ENCODE peak calls at places on chromosome 20, in eight cellular contexts. O, Y, C, M, D, W, G and N are unnamed samples.

GRCh38 chr20:31860431-31861345 is 9.6 kb downstream of the DUSP15 start:
- DNase-seq in O (no peak), Y (no peak), C (no peak), M (no peak), D (no peak), W (no peak), G (peak), N (no peak)

GRCh38 chr20:43571310-43571709 is 12.5 kb downstream of the SGK2 start:
- DNase-seq in O (no peak), Y (no peak), C (no peak), M (no peak), D (no peak), W (no peak), G (no peak), N (no peak)

GRCh38 chr20:4820833-4821518 is 99.3 kb downstream of the PRND start:
- DNase-seq in O (no peak), Y (no peak), C (peak), M (no peak), D (peak), W (peak), G (peak), N (no peak)

GRCh38 chr20:49582413-49583334 is 14.7 kb upstream of the PTGIS start:
- DNase-seq in O (no peak), Y (no peak), C (no peak), M (no peak), D (no peak), W (no peak), G (no peak), N (no peak)

GRCh38 chr20:60465993-60466682 is 507.9 kb downstream of the CDH26 start:
- DNase-seq in O (no peak), Y (no peak), C (no peak), M (no peak), D (no peak), W (no peak), G (no peak), N (no peak)

GRCh38 chr20:34985439-34986310 is 30.0 kb downstream of the MYH7B start:
- DNase-seq in O (peak), Y (no peak), C (no peak), M (no peak), D (no peak), W (no peak), G (no peak), N (no peak)

GRCh38 chr20:33653900-33654596 is 8.1 kb upstream of the C20orf144 start:
- DNase-seq in O (no peak), Y (no peak), C (no peak), M (no peak), D (no peak), W (no peak), G (no peak), N (peak)

GRCh38 chr20:38143646-38144554 is 21.2 kb downstream of the TGM2 start:
- DNase-seq in O (peak), Y (no peak), C (peak), M (no peak), D (no peak), W (no peak), G (peak), N (no peak)

GRCh38 chr20:9258891-9259290 is 190.0 kb downstream of the PLCB4 start:
- DNase-seq in O (no peak), Y (no peak), C (no peak), M (no peak), D (no peak), W (no peak), G (no peak), N (no peak)

GRCh38 chr20:3760980-3761379 is 6.6 kb downstream of the ADISSP start:
- DNase-seq in O (no peak), Y (no peak), C (no peak), M (no peak), D (no peak), W (no peak), G (peak), N (no peak)

GRCh38 chr20:9339708-9340107 is 174.7 kb upstream of the LAMP5 start:
- DNase-seq in O (no peak), Y (no peak), C (no peak), M (no peak), D (no peak), W (no peak), G (no peak), N (no peak)

GRCh38 chr20:58553841-58554240 is 38.6 kb upstream of the APCDD1L start:
- DNase-seq in O (no peak), Y (no peak), C (peak), M (no peak), D (no peak), W (no peak), G (peak), N (no peak)

GRCh38 chr20:1119128-1119505 is 715 bp downstream of the PSMF1 start:
- DNase-seq in O (no peak), Y (no peak), C (no peak), M (no peak), D (no peak), W (no peak), G (no peak), N (no peak)

GRCh38 chr20:9400371-9401025 is 113.9 kb upstream of the LAMP5 start:
- DNase-seq in O (no peak), Y (no peak), C (no peak), M (no peak), D (no peak), W (no peak), G (peak), N (no peak)

GRCh38 chr20:49698477-49698876 is 15.2 kb downstream of the B4GALT5 start:
- DNase-seq in O (no peak), Y (no peak), C (no peak), M (no peak), D (no peak), W (no peak), G (no peak), N (no peak)

GRCh38 chr20:53621482-53622246 is 28.0 kb upstream of the ZNF217 start:
- DNase-seq in O (peak), Y (no peak), C (peak), M (no peak), D (peak), W (no peak), G (peak), N (peak)

GRCh38 chr20:38120625-38120988 is 44.5 kb downstream of the TGM2 start:
- DNase-seq in O (no peak), Y (no peak), C (no peak), M (no peak), D (no peak), W (no peak), G (no peak), N (no peak)

GRCh38 chr20:63009044-63009961 is 2.5 kb upstream of the BHLHE23 start:
- DNase-seq in O (peak), Y (peak), C (peak), M (peak), D (no peak), W (peak), G (peak), N (peak)

GRCh38 chr20:48635791-48636267 is 192.0 kb downstream of the PREX1 start:
- DNase-seq in O (peak), Y (peak), C (peak), M (peak), D (no peak), W (peak), G (peak), N (no peak)

GRCh38 chr20:16036331-16036730 is 536.9 kb downstream of the KIF16B start:
- DNase-seq in O (no peak), Y (no peak), C (no peak), M (no peak), D (no peak), W (no peak), G (no peak), N (no peak)

GRCh38 chr20:8933391-8933807 is 135.5 kb upstream of the PLCB4 start:
- DNase-seq in O (no peak), Y (no peak), C (no peak), M (no peak), D (no peak), W (no peak), G (peak), N (no peak)

GRCh38 chr20:4925842-4926530 is 75.3 kb downstream of the SLC23A2 start:
- DNase-seq in O (peak), Y (no peak), C (peak), M (no peak), D (no peak), W (no peak), G (peak), N (no peak)

GRCh38 chr20:62246872-62247652 is 8.7 kb downstream of the OSBPL2 start:
- DNase-seq in O (no peak), Y (no peak), C (no peak), M (no peak), D (no peak), W (no peak), G (no peak), N (no peak)

GRCh38 chr20:60332523-60332922 is 374.3 kb downstream of the CDH26 start:
- DNase-seq in O (no peak), Y (no peak), C (no peak), M (no peak), D (no peak), W (no peak), G (no peak), N (no peak)

GRCh38 chr20:41643504-41643938 is 25.3 kb upstream of the CHD6 start:
- DNase-seq in O (peak), Y (no peak), C (peak), M (no peak), D (no peak), W (no peak), G (peak), N (peak)

GRCh38 chr20:23562721-23563342 is 5.5 kb downstream of the CST9L start:
- DNase-seq in O (no peak), Y (no peak), C (no peak), M (no peak), D (no peak), W (no peak), G (no peak), N (no peak)

GRCh38 chr20:18663932-18664331 is 76.1 kb downstream of the DTD1 start:
- DNase-seq in O (no peak), Y (no peak), C (peak), M (no peak), D (no peak), W (no peak), G (peak), N (no peak)

GRCh38 chr20:47125553-47126373 is 230.7 kb downstream of the ZMYND8 start:
- DNase-seq in O (no peak), Y (no peak), C (peak), M (no peak), D (no peak), W (no peak), G (peak), N (no peak)

GRCh38 chr20:22905667-22906066 is 129.4 kb upstream of the SSTR4 start:
- DNase-seq in O (peak), Y (no peak), C (no peak), M (no peak), D (no peak), W (no peak), G (peak), N (no peak)